ENCODE peak calls at places on chromosomes 13 and 19, in five cellular contexts. P, Y, J, C and V are unnamed samples.

GRCh38 chr19:30745476-30745985 is 373.3 kb downstream of the ZNF536 start:
- DNase-seq in P (no peak), Y (no peak), J (no peak), C (no peak), V (no peak)

GRCh38 chr19:15129856-15130580 is 22.8 kb downstream of the SYDE1 start:
- DNase-seq in P (no peak), Y (no peak), J (no peak), C (peak; percentile 32), V (no peak)

GRCh38 chr13:31207630-31208549 is 8.1 kb downstream of the B3GLCT start:
- DNase-seq in P (no peak), Y (no peak), J (no peak), C (no peak), V (peak; percentile 43)

GRCh38 chr13:79775830-79776229 is 294.9 kb downstream of the NDFIP2 start:
- DNase-seq in P (no peak), Y (no peak), J (no peak), C (no peak), V (peak; percentile 44)

GRCh38 chr19:38656171-38656981 is 8.9 kb downstream of the ACTN4 start:
- DNase-seq in P (no peak), Y (no peak), J (peak; percentile 85), C (no peak), V (no peak)

GRCh38 chr19:55643733-55644116 is 276 bp downstream of the ZNF581 start:
- DNase-seq in P (no peak), Y (no peak), J (no peak), C (no peak), V (no peak)

GRCh38 chr19:45952691-45953505 is 20.8 kb downstream of the NOVA2 start:
- DNase-seq in P (no peak), Y (peak; percentile 26), J (no peak), C (peak; percentile 20), V (peak; percentile 82)

GRCh38 chr19:55210120-55210493 is 806 bp upstream of the PTPRH start:
- DNase-seq in P (no peak), Y (no peak), J (no peak), C (no peak), V (no peak)

GRCh38 chr19:33194884-33195710 is 967 bp downstream of the LRP3 start:
- DNase-seq in P (no peak), Y (no peak), J (no peak), C (no peak), V (peak; percentile 54)

GRCh38 chr13:98649861-98650260 is 73.0 kb upstream of the STK24 start:
- DNase-seq in P (no peak), Y (no peak), J (no peak), C (no peak), V (no peak)

GRCh38 chr19:31290926-31291590 is 58.2 kb downstream of the TSHZ3 start:
- DNase-seq in P (no peak), Y (no peak), J (no peak), C (no peak), V (no peak)

GRCh38 chr13:97422118-97423054 is 11.6 kb upstream of the RAP2A start:
- DNase-seq in P (no peak), Y (no peak), J (no peak), C (no peak), V (no peak)

GRCh38 chr19:5563941-5564612 is 3.7 kb downstream of the TINCR start:
- DNase-seq in P (no peak), Y (no peak), J (no peak), C (no peak), V (no peak)

GRCh38 chr19:342801-343421 is 1.7 kb downstream of the MIER2 start:
- DNase-seq in P (no peak), Y (no peak), J (no peak), C (no peak), V (no peak)

GRCh38 chr13:98105929-98106336 is 37.0 kb upstream of the FARP1 start:
- DNase-seq in P (no peak), Y (no peak), J (no peak), C (no peak), V (no peak)

GRCh38 chr13:71005919-71006318 is 861.1 kb downstream of the DACH1 start:
- DNase-seq in P (no peak), Y (no peak), J (no peak), C (no peak), V (no peak)

GRCh38 chr13:48144413-48145035 is 49.6 kb upstream of the MED4 start:
- DNase-seq in P (no peak), Y (no peak), J (no peak), C (no peak), V (no peak)

GRCh38 chr19:44002212-44002565 is 568 bp upstream of the ZNF230 start:
- DNase-seq in P (no peak), Y (no peak), J (no peak), C (no peak), V (no peak)

GRCh38 chr19:17289489-17289888 is 7.8 kb downstream of the ANKLE1 start:
- DNase-seq in P (no peak), Y (no peak), J (no peak), C (peak; percentile 55), V (peak; percentile 51)

GRCh38 chr13:102291587-102292218 is 110.1 kb downstream of the FGF14 start:
- DNase-seq in P (no peak), Y (no peak), J (no peak), C (no peak), V (no peak)

GRCh38 chr13:46113596-46113995 is 8.8 kb upstream of the CPB2 start:
- DNase-seq in P (no peak), Y (no peak), J (no peak), C (no peak), V (no peak)